ENCODE peak calls at places on chromosomes 13 and 19, in five cellular contexts. V is neuronal stem cell, D is IMR-90, J is H1, F is mesenchymal stem cell. W is an unnamed sample.

GRCh38 chr19:6455924-6456323 is 3.7 kb downstream of the SLC25A23 start:
- DNase-seq in D (no peak), J (no peak), V (no peak), F (no peak), W (no peak)

GRCh38 chr19:33408538-33408937 is 35.0 kb downstream of the CEBPG start:
- DNase-seq in F (no peak), V (no peak), D (no peak), J (no peak), W (no peak)

GRCh38 chr19:40627486-40628279 is 26.5 kb downstream of the LTBP4 start:
- DNase-seq in J (no peak), F (no peak), D (no peak), V (no peak), W (no peak)

GRCh38 chr13:31063734-31064133 is 98.0 kb downstream of the HSPH1 start:
- DNase-seq in V (no peak), J (no peak), F (no peak), D (no peak), W (no peak)

GRCh38 chr19:54062643-54063042 is 1.1 kb downstream of the VSTM1 start:
- DNase-seq in J (no peak), D (no peak), V (no peak), F (no peak), W (no peak)

GRCh38 chr19:49136771-49137171 is 17.4 kb downstream of the PPFIA3 start:
- DNase-seq in F (peak; percentile 24), J (no peak), V (no peak), D (peak; percentile 50), W (no peak)

GRCh38 chr19:1171755-1172352 is 2.2 kb downstream of the SBNO2 start:
- DNase-seq in J (no peak), F (no peak), D (no peak), V (no peak), W (peak; percentile 28)

GRCh38 chr13:28181413-28181812 is 43.1 kb downstream of the PAN3 start:
- DNase-seq in F (peak; percentile 83), D (peak; percentile 79), V (no peak), J (no peak), W (peak; percentile 43)

GRCh38 chr19:28299649-28300048 is 913.3 kb downstream of the UQCRFS1 start:
- DNase-seq in V (no peak), D (no peak), F (no peak), J (no peak), W (no peak)

GRCh38 chr13:18947376-18947977 is 234.1 kb downstream of the TUBA3C start:
- DNase-seq in F (no peak), J (no peak), V (no peak), D (no peak), W (no peak)
- H3K4me3 ChIP-seq in F (no peak overlapping the region), J (no peak overlapping the region), V (no peak overlapping the region), D (no peak overlapping the region), W (no peak overlapping the region)

GRCh38 chr19:47113446-47114348 is at the start of gene ZC3H4:
- DNase-seq in V (peak; percentile 91), F (peak; percentile 94), J (peak; percentile 77), D (peak; percentile 93), W (peak; percentile 96)
- H2BK15ac ChIP-seq in V (no peak within 1 kb of the TSS), F (peak within 1 kb of the TSS; percentile 99), J (peak within 1 kb of the TSS; percentile 1), D (peak within 1 kb of the TSS; percentile 42), W (no peak within 1 kb of the TSS)

DNA sequence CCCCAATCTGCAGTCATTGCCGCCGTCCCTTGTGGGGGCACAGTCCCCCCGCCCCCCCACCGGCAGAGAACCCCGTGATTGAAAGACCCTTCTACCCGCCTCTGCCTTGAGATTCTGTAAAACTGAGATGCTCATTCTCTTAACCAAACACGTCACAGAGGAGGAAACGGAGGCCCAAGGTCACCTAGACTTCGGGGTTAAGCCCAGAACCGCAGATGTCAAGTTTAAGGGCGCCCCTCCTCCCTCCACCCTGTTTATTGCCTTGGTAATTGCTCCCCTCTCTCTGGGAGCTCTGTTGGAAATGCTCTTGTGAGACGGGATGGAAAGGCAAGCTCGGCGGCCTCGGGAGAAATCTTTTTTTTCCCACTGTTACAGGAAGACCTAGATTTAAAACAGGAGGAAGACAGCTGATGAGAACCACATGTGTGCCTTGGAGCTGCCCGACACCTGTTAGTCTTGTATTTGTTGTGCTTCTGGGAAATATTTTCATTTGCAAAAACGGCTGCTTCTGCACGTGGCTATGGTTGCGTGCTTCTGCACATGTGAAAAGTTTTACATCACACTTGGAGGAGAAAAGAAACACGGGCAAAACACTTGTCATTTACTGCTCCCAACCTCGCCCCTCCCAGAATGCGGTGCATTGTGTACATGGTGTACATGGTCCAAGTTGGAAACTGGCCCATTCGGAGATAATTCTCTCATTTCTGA is 1.1 kb upstream of the MED26 start:
- DNase-seq in V (no peak), D (peak; percentile 72), J (no peak), F (peak; percentile 71), W (peak; percentile 26)
- H3K18ac ChIP-seq in V (no peak overlapping the region), D (no peak overlapping the region), J (no peak overlapping the region), F (peak overlapping the region; percentile 85), W (peak overlapping the region; percentile 54)

GRCh38 chr19:47156861-47157454 is 26.3 kb downstream of the SAE1 start:
- DNase-seq in D (no peak), V (no peak), F (peak; percentile 81), J (no peak), W (no peak)
- H3K4me3 ChIP-seq in D (no peak overlapping the region), V (no peak overlapping the region), F (no peak overlapping the region), J (no peak overlapping the region), W (no peak overlapping the region)

GRCh38 chr19:8253678-8254077 is 44.5 kb downstream of the CERS4 start:
- DNase-seq in D (peak; percentile 23), J (no peak), V (no peak), F (no peak), W (no peak)

GRCh38 chr19:8255426-8256125 is 46.4 kb downstream of the CERS4 start:
- DNase-seq in V (no peak), D (no peak), F (no peak), J (no peak), W (no peak)

GRCh38 chr19:8256276-8257051 is 47.3 kb downstream of the CERS4 start:
- DNase-seq in V (no peak), D (no peak), F (no peak), J (no peak), W (no peak)

GRCh38 chr19:8252922-8253589 is 43.9 kb downstream of the CERS4 start:
- DNase-seq in J (peak; percentile 66), V (peak; percentile 87), D (peak; percentile 70), F (peak; percentile 76), W (peak; percentile 85)

DNA sequence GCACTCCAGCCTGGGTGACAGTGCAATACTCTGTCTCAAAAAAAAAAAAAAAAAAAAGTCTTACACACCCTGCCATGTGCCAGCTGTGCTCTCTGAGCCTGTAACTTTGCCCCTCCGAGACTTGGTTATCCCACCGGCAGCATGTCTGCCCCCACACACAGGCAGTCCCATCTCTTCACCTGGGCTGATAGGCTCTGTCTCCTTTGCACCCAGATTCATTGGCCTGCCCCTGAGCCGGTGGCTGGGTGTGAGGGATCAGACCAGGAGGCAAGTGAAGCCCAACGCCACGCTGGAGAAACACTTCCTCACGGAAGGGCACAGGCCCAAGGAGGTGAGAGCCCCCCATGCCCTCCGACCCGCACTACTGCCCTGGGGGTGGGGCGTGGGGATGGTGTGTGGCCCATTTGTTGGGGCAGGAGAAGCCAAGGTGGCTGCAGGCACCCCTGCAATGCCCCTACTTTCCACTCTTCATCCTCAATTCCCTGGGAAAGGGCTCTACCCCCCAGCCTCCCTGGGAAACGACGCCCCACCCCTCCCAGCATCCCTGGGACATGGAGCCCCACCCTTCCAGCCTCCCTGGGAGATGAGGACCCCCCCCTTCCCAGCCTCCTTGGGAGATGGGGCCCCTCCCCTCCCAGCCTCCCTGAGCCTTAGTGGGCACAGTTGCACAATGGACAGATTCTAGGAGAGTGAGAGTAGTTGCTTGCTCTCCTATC is 45.3 kb downstream of the CERS4 start:
- DNase-seq in D (no peak), F (no peak), V (no peak), J (no peak), W (no peak)
- H2BK15ac ChIP-seq in D (no peak overlapping the region), F (no peak overlapping the region), V (no peak overlapping the region), J (no peak overlapping the region), W (no peak overlapping the region)

GRCh38 chr19:45715139-45715538 is 15.6 kb downstream of the FBXO46 start:
- DNase-seq in F (no peak), J (no peak), D (no peak), V (no peak), W (no peak)

GRCh38 chr19:45713141-45713540 is 17.6 kb downstream of the FBXO46 start:
- DNase-seq in V (no peak), D (no peak), F (no peak), J (no peak), W (no peak)

GRCh38 chr19:45717983-45718650 is 12.6 kb downstream of the FBXO46 start:
- DNase-seq in V (no peak), D (no peak), J (no peak), F (peak; percentile 61), W (no peak)

GRCh38 chr19:45716314-45717130 is 14.2 kb downstream of the FBXO46 start:
- DNase-seq in J (no peak), V (no peak), F (peak; percentile 35), D (no peak), W (peak; percentile 50)

GRCh38 chr19:45717131-45717982 is 13.3 kb downstream of the FBXO46 start:
- DNase-seq in F (peak; percentile 99), V (peak; percentile 99), J (peak; percentile 98), D (peak; percentile 97), W (peak; percentile 100)
- H3K18ac ChIP-seq in F (peak overlapping the region; percentile 68), V (peak overlapping the region; percentile 94), J (peak overlapping the region; percentile 42), D (peak overlapping the region; percentile 83), W (peak overlapping the region; percentile 40)

DNA sequence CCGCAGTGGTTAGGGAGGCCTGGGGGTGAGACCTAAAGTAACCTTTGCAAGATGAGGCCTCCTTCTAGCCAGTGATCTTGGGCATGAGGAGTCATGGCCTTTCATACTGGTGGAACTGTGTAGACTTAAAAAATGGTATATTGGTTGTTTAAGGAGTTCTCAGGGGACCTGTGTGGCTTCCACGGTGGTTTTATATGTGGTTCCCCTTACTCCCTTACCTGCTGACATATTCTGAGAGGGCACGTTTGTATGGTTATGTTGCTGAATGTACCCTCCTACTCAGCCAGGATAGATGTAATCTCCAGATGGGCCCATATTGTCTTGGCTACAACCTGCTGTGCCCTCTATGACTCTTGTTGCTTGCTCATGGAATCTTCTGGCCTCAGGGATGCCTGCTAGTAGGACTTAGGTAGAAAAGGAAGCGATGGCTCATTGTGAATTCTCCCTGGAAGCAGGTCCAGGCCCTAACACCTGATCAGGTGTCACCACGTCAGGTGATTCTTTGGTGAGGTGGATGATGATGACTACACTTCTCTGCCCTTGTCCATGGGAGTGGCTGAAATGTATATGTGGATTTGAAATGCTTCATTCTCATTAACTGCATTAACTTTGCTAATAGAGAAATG is 1.8 kb downstream of the ZNF460 start:
- DNase-seq in D (no peak), V (no peak), J (no peak), F (no peak), W (no peak)
- H3K4me3 ChIP-seq in D (no peak overlapping the region), V (peak overlapping the region; percentile 18), J (peak overlapping the region; percentile 4), F (peak overlapping the region; percentile 98), W (no peak overlapping the region)